ENCODE peak calls at places on chromosomes 2 and 18, in nine cellular contexts. M, R, F, W, L, E, U, S and J are unnamed samples.

GRCh38 chr2:233972941-233973575 is 55.9 kb downstream of the TRPM8 start:
- DNase-seq in E (no peak), S (no peak), M (no peak), F (peak), W (no peak), L (no peak), R (peak), U (no peak), J (no peak)

GRCh38 chr2:1233280-1233679 is 180.0 kb upstream of the TPO start:
- DNase-seq in E (peak), W (no peak), R (no peak), L (no peak), F (no peak), M (no peak), U (no peak), S (no peak), J (no peak)

GRCh38 chr2:200944467-200945394 is 18.7 kb downstream of the ORC2 start:
- DNase-seq in R (peak), U (no peak), F (no peak), L (peak), M (peak), W (no peak), E (peak), S (no peak), J (no peak)

GRCh38 chr2:134253804-134254203 is at the start of gene MGAT5:
- DNase-seq in W (no peak), R (no peak), S (no peak), F (peak), L (no peak), M (no peak), U (no peak), E (no peak), J (no peak)

GRCh38 chr18:13448028-13448795 is 229.7 kb downstream of the LDLRAD4 start:
- DNase-seq in E (no peak), R (no peak), L (no peak), S (no peak), U (no peak), M (no peak), W (no peak), F (no peak), J (no peak)

GRCh38 chr2:239385096-239386000 is 15.5 kb downstream of the HDAC4 start:
- DNase-seq in L (no peak), M (no peak), S (no peak), E (no peak), U (no peak), F (no peak), R (no peak), W (no peak), J (peak)

GRCh38 chr2:39620067-39620466 is 45.6 kb upstream of the TMEM178A start:
- DNase-seq in U (no peak), W (no peak), R (peak), L (peak), E (peak), F (peak), M (peak), S (peak), J (no peak)

GRCh38 chr18:1104265-1104792 is 199.7 kb downstream of the ADCYAP1 start:
- DNase-seq in L (peak), E (no peak), W (no peak), S (no peak), U (no peak), R (peak), F (peak), M (no peak), J (no peak)

GRCh38 chr2:217947341-217948316 is 55.2 kb downstream of the TNS1 start:
- DNase-seq in L (no peak), R (no peak), S (no peak), U (peak), E (no peak), M (no peak), F (no peak), W (no peak), J (no peak)

GRCh38 chr2:241168366-241168765 is 18.1 kb downstream of the PPP1R7 start:
- DNase-seq in E (no peak), F (no peak), R (no peak), M (no peak), W (no peak), U (no peak), L (no peak), S (no peak), J (no peak)

GRCh38 chr2:136985044-136985443 is 219.7 kb downstream of the THSD7B start:
- DNase-seq in E (peak), S (no peak), M (no peak), W (no peak), F (peak), R (no peak), U (no peak), L (peak), J (no peak)

GRCh38 chr2:24970483-24971299 is 1.1 kb downstream of the DNAJC27 start:
- DNase-seq in R (peak), L (peak), F (no peak), M (peak), W (peak), S (no peak), U (peak), E (peak), J (no peak)

GRCh38 chr2:175804130-175804529 is 197.9 kb downstream of the LNPK start:
- DNase-seq in M (no peak), U (no peak), E (no peak), S (no peak), F (no peak), W (no peak), R (no peak), L (no peak), J (no peak)

GRCh38 chr18:11095211-11095610 is 54.2 kb downstream of the PIEZO2 start:
- DNase-seq in L (no peak), E (no peak), F (no peak), W (no peak), M (no peak), U (no peak), R (no peak), S (no peak), J (no peak)

GRCh38 chr2:7881038-7881437 is 800.8 kb upstream of the ID2 start:
- DNase-seq in M (peak), R (no peak), W (no peak), L (no peak), F (no peak), E (no peak), S (no peak), U (no peak), J (no peak)

GRCh38 chr18:46419391-46420141 is 237.5 kb downstream of the LOXHD1 start:
- DNase-seq in R (no peak), W (no peak), U (peak), E (no peak), L (no peak), M (no peak), F (no peak), S (no peak), J (no peak)

GRCh38 chr2:44291281-44292248 is 16.3 kb downstream of the SLC3A1 start:
- DNase-seq in U (peak), E (peak), L (peak), W (peak), M (peak), S (no peak), F (peak), R (peak), J (no peak)

GRCh38 chr2:172806426-172807008 is 70.9 kb downstream of the RAPGEF4 start:
- DNase-seq in R (peak), S (no peak), F (peak), E (peak), W (no peak), M (peak), L (peak), U (peak), J (no peak)

GRCh38 chr2:169877406-169877805 is 50.2 kb downstream of the UBR3 start:
- DNase-seq in F (no peak), L (peak), S (no peak), U (no peak), E (peak), M (no peak), W (no peak), R (peak), J (no peak)

GRCh38 chr18:49723648-49724180 is 89.6 kb downstream of the ACAA2 start:
- DNase-seq in E (no peak), L (peak), W (peak), R (no peak), F (no peak), S (no peak), U (no peak), M (peak), J (no peak)

GRCh38 chr2:84919885-84920580 is 14.6 kb downstream of the TMSB10 start:
- DNase-seq in L (peak), F (peak), M (peak), W (no peak), E (peak), U (no peak), S (no peak), R (peak), J (no peak)

GRCh38 chr2:121237980-121238665 is 46.9 kb downstream of the TFCP2L1 start:
- DNase-seq in S (no peak), E (peak), M (peak), L (no peak), F (no peak), R (no peak), W (no peak), U (no peak), J (no peak)

GRCh38 chr2:99754215-99754614 is 264.4 kb upstream of the REV1 start:
- DNase-seq in U (no peak), W (no peak), L (peak), S (no peak), M (no peak), F (no peak), E (no peak), R (peak), J (no peak)

GRCh38 chr2:44244135-44244871 is 31.0 kb upstream of the SLC3A1 start:
- DNase-seq in L (peak), M (peak), R (peak), E (peak), S (no peak), F (peak), U (peak), W (peak), J (no peak)

GRCh38 chr2:36006444-36006843 is 349.1 kb upstream of the CRIM1 start:
- DNase-seq in F (no peak), U (peak), L (no peak), W (no peak), S (no peak), R (no peak), E (no peak), M (no peak), J (no peak)

GRCh38 chr2:239153806-239154591 is 246.8 kb downstream of the HDAC4 start:
- DNase-seq in E (no peak), S (no peak), U (no peak), M (no peak), R (no peak), F (no peak), L (no peak), W (no peak), J (no peak)

GRCh38 chr2:62787381-62787780 is 81.9 kb downstream of the EHBP1 start:
- DNase-seq in U (peak), E (peak), R (peak), F (no peak), L (peak), S (no peak), M (peak), W (no peak), J (no peak)

GRCh38 chr2:218029366-218030360 is 26.9 kb upstream of the TNS1 start:
- DNase-seq in M (no peak), F (no peak), R (no peak), S (no peak), U (no peak), E (no peak), L (no peak), W (no peak), J (no peak)

GRCh38 chr2:241499146-241499965 is 9.0 kb downstream of the STK25 start:
- DNase-seq in R (no peak), S (no peak), F (no peak), M (no peak), E (peak), W (no peak), L (no peak), U (no peak), J (no peak)

GRCh38 chr2:200482194-200482593 is 27.7 kb downstream of the KCTD18 start:
- DNase-seq in U (no peak), L (no peak), R (no peak), W (no peak), S (no peak), E (no peak), F (peak), M (no peak), J (no peak)

GRCh38 chr2:241289597-241289996 is 25.9 kb downstream of the HDLBP start:
- DNase-seq in E (no peak), F (no peak), L (no peak), S (no peak), M (no peak), W (no peak), U (no peak), R (no peak), J (no peak)

GRCh38 chr2:33354981-33355380 is 121.5 kb upstream of the RASGRP3 start:
- DNase-seq in E (no peak), W (no peak), L (peak), R (no peak), S (no peak), F (no peak), M (peak), U (no peak), J (no peak)
- TF ChIP-seq CTCF in E (no peak), W (no peak), L (no peak), R (no peak), S (no peak), F (no peak), M (no peak), U (no peak), J (no peak)

GRCh38 chr2:177691177-177691576 is 298.6 kb downstream of the AGPS start:
- DNase-seq in L (no peak), E (no peak), F (no peak), S (no peak), R (no peak), U (peak), M (no peak), W (no peak), J (no peak)
- TF ChIP-seq CTCF in L (no peak), E (no peak), F (no peak), S (no peak), R (no peak), U (no peak), M (no peak), W (no peak), J (no peak)

GRCh38 chr2:54115284-54116137 is at the start of gene ACYP2:
- DNase-seq in U (peak), L (peak), R (peak), F (peak), S (peak), E (peak), W (peak), M (peak), J (peak)
- TF ChIP-seq CTCF in U (peak), L (peak), R (no peak), F (peak), S (peak), E (peak), W (no peak), M (peak), J (no peak)

GRCh38 chr2:205719864-205720263 is 37.6 kb downstream of the NRP2 start:
- DNase-seq in E (no peak), M (no peak), F (no peak), S (no peak), W (no peak), L (no peak), U (no peak), R (no peak), J (no peak)
- TF ChIP-seq CTCF in E (no peak), M (no peak), F (no peak), S (no peak), W (no peak), L (no peak), U (no peak), R (no peak), J (no peak)

GRCh38 chr2:144454466-144455287 is 65.2 kb downstream of the ZEB2 start:
- DNase-seq in M (no peak), S (no peak), U (no peak), R (no peak), W (no peak), E (peak), L (no peak), F (no peak), J (no peak)

GRCh38 chr2:144451443-144451842 is 68.5 kb downstream of the ZEB2 start:
- DNase-seq in M (no peak), L (no peak), S (no peak), F (no peak), R (no peak), E (no peak), W (no peak), U (no peak), J (no peak)

GRCh38 chr2:144453486-144454158 is 66.3 kb downstream of the ZEB2 start:
- DNase-seq in L (no peak), U (no peak), M (peak), S (no peak), R (no peak), F (no peak), E (no peak), W (no peak), J (no peak)

GRCh38 chr2:144453039-144453336 is 66.9 kb downstream of the ZEB2 start:
- DNase-seq in F (no peak), U (no peak), E (peak), R (no peak), M (peak), S (no peak), L (peak), W (peak), J (no peak)

GRCh38 chr2:144452169-144453038 is 67.5 kb downstream of the ZEB2 start:
- DNase-seq in S (no peak), L (peak), U (peak), E (peak), F (no peak), W (peak), R (no peak), M (peak), J (no peak)
- TF ChIP-seq CTCF in S (peak), L (peak), U (no peak), E (peak), F (no peak), W (peak), R (no peak), M (peak), J (no peak)

DNA sequence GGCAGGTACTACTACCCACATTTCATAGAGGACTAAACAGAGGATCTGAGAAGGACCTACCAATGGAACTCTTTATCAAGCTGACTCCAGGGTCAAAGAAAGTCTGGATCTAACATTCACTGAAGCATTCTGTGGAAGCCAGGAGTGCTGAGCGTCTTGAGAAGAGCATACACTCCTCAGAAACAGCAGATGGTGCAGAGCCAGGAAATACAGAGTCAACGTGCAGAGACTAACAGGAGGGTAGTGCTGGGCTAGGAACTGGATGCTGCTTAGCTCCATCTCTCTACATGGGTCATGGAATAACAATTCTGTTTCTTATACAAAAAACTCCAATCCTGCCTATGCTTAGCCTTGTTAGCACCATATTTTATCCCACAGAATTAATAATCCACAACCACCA is 5.5 kb upstream of the SERTAD2 start:
- DNase-seq in S (no peak), R (no peak), U (no peak), F (no peak), L (no peak), E (no peak), W (no peak), M (no peak), J (no peak)
- TF ChIP-seq CTCF in S (no peak), R (no peak), U (no peak), F (no peak), L (no peak), E (no peak), W (no peak), M (no peak), J (no peak)

DNA sequence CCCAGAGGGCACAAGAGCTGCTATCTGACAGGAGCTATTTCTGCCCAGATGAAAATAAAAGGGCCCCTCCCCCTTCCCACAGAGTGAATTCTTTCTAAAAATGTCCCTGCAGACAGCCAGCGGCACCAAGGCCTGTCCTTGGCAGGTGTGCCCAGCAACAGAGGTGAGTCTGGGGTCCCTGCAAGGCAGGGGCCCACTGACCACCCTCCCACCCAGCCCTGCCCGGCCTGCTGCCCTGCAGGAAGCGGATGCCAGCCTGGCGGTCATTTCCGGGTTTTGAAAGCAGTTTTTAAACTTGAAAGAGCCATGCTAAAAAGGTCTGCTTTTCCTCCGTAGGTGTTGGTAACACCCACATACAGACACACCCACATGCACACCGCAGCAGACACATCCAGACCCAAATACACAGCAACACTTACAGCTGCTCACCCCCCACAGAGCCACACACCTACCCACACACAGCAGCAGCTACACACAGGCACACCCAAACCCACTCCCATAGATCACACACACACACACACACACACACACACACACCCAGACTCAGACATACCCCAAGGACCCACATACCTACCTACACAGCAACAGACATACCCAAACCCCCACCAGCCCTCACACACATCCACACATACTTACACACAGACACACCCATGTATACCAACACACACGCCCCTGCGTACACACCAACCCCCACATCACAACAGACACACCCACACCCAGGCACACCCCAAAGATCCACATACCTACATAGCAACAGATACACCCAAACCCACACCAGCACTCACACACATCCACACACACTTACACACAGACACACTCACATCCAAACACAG is 7.6 kb downstream of the ZFP36L2 start:
- DNase-seq in M (no peak), F (peak), R (no peak), E (no peak), W (peak), U (peak), S (peak), L (peak), J (peak)
- TF ChIP-seq CTCF in M (no peak), F (peak), R (no peak), E (no peak), W (no peak), U (no peak), S (no peak), L (no peak), J (no peak)